ENCODE peak calls at places on chromosome 15, in nine cellular contexts. L is neural crest cell, X is thoracic aorta, K is bronchial epithelial cell, B is fibroblast of pulmonary artery, Z is Panc1, D is fibroblast of lung, E is lung, Q is GM23338. H is an unnamed sample.

GRCh38 chr15:91849749-91850161 is 3.8 kb upstream of the SLCO3A1 start:
- DNase-seq in L (no peak), X (no peak), K (peak; percentile 66), B (peak; percentile 79), Z (no peak), D (peak; percentile 58), E (no peak), Q (peak; percentile 67), H (no peak)

GRCh38 chr15:76341366-76342045 is 4.9 kb downstream of the ISL2 start:
- DNase-seq in L (peak; percentile 10), X (no peak), K (no peak), B (no peak), Z (no peak), D (no peak), E (no peak), Q (peak; percentile 42), H (no peak)

GRCh38 chr15:75573001-75573400 is 6.1 kb downstream of the PTPN9 start:
- DNase-seq in L (no peak), X (no peak), K (peak; percentile 62), B (peak; percentile 66), Z (no peak), D (peak; percentile 59), E (no peak), Q (no peak), H (no peak)

GRCh38 chr15:74431645-74432044 is 2.1 kb downstream of the SEMA7A start:
- DNase-seq in L (no peak), X (no peak), K (no peak), B (no peak), Z (no peak), D (no peak), E (no peak), Q (no peak), H (no peak)

GRCh38 chr15:84748274-84749110 is at the start of gene ZNF592:
- DNase-seq in L (peak; percentile 59), X (peak; percentile 20), K (peak; percentile 28), B (peak; percentile 79), Z (no peak), D (peak; percentile 70), E (peak; percentile 86), Q (peak; percentile 72), H (no peak)

GRCh38 chr15:62999923-63000484 is 42.5 kb upstream of the TPM1 start:
- DNase-seq in L (no peak), X (no peak), K (peak; percentile 35), B (no peak), Z (no peak), D (no peak), E (no peak), Q (peak; percentile 20), H (no peak)

GRCh38 chr15:73362900-73363299 is 5.9 kb downstream of the HCN4 start:
- DNase-seq in L (no peak), X (no peak), K (no peak), B (no peak), Z (no peak), D (no peak), E (no peak), Q (peak; percentile 63), H (no peak)

GRCh38 chr15:64618569-64618968 is 156.8 kb downstream of the RBPMS2 start:
- DNase-seq in L (no peak), X (no peak), K (no peak), B (no peak), Z (no peak), D (no peak), E (no peak), Q (no peak), H (no peak)

GRCh38 chr15:76576526-76577279 is 240.1 kb downstream of the ISL2 start:
- DNase-seq in L (no peak), X (peak; percentile 25), K (no peak), B (peak; percentile 74), Z (no peak), D (peak; percentile 78), E (peak; percentile 69), Q (no peak), H (no peak)

GRCh38 chr15:90561344-90562244 is 31.9 kb downstream of the CRTC3 start:
- DNase-seq in L (no peak), X (no peak), K (no peak), B (peak; percentile 70), Z (no peak), D (no peak), E (no peak), Q (no peak), H (no peak)

GRCh38 chr15:66865622-66866611 is 163.9 kb downstream of the SMAD6 start:
- DNase-seq in L (no peak), X (no peak), K (no peak), B (no peak), Z (no peak), D (no peak), E (peak; percentile 50), Q (peak; percentile 38), H (no peak)

GRCh38 chr15:65082303-65082958 is 5.9 kb downstream of the KBTBD13 start:
- DNase-seq in L (no peak), X (no peak), K (peak; percentile 46), B (no peak), Z (no peak), D (no peak), E (no peak), Q (peak; percentile 62), H (no peak)

GRCh38 chr15:69951511-69952209 is 146.1 kb downstream of the TLE3 start:
- DNase-seq in L (no peak), X (no peak), K (peak; percentile 10), B (peak; percentile 14), Z (no peak), D (no peak), E (no peak), Q (no peak), H (no peak)

GRCh38 chr15:93088981-93089854 is at the start of gene RGMA:
- DNase-seq in L (peak; percentile 45), X (no peak), K (no peak), B (no peak), Z (no peak), D (no peak), E (no peak), Q (peak; percentile 66), H (no peak)

GRCh38 chr15:93091465-93091864 is 2.5 kb upstream of the RGMA start:
- DNase-seq in L (no peak), X (no peak), K (no peak), B (no peak), Z (no peak), D (no peak), E (no peak), Q (no peak), H (no peak)

GRCh38 chr15:93087825-93088199 is 1.2 kb downstream of the RGMA start:
- DNase-seq in L (peak; percentile 83), X (no peak), K (peak; percentile 69), B (peak; percentile 63), Z (peak; percentile 33), D (peak; percentile 44), E (peak; percentile 75), Q (peak; percentile 89), H (peak; percentile 62)

GRCh38 chr15:93088200-93088980 is 621 bp downstream of the RGMA start:
- DNase-seq in L (peak; percentile 32), X (no peak), K (no peak), B (no peak), Z (no peak), D (peak; percentile 18), E (no peak), Q (peak; percentile 72), H (no peak)

DNA sequence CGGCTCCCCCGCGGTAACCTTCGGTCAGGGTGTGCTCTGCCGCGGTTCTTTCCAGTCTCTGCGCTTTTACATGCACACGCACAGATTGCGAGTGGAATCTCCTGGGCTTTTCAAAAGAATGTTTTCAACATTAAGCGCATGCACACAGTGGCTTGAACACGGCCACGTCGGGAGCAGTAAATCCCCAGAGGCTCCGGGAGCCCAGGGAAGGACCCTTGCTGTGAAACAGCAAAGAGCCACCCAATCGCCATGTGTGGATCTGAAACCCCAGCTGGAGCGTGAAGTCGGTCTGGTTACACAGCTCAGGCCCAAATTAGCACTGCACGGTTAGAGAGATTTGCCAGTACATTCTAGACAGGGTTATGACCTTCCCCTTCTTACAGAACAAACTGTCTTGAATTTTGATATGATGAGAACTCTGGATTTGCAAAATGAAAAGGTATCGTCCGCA is 869 bp upstream of the RGMA start:
- DNase-seq in L (no peak), X (no peak), K (no peak), B (no peak), Z (no peak), D (no peak), E (no peak), Q (no peak), H (no peak)
- TF ChIP-seq CTCF in L (no peak), X (no peak), K (no peak), B (no peak), Z (no peak), D (no peak), E (no peak), Q (no peak), H (no peak)

GRCh38 chr15:25733036-25733855 is 129.9 kb downstream of the ATP10A start:
- DNase-seq in L (no peak), X (no peak), K (no peak), B (no peak), Z (no peak), D (no peak), E (peak; percentile 19), Q (no peak), H (no peak)
- TF ChIP-seq CTCF in L (no peak), X (no peak), K (no peak), B (no peak), Z (no peak), D (no peak), E (no peak), Q (no peak), H (no peak)

DNA sequence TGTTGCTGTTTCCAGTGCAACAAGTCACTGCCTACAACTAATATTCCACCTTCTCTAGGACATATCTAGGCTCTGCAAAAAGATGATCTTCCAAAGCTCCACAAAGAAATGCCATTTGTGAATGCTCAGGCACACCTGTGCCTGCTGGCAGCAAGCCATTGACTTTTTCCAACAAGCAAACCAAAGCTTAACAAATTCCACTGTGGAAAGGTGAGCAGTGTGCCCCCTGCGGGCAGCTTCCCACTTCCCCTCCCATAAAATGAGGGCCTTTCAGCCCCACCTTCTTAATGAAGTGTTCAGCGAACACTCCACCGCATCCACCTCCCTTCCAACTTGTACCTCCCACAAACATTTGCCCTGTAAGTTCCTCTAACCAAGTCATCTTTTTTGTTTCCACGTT is 157.5 kb upstream of the SLC24A5 start:
- DNase-seq in L (no peak), X (no peak), K (no peak), B (no peak), Z (no peak), D (no peak), E (no peak), Q (no peak), H (no peak)
- TF ChIP-seq CTCF in L (no peak), X (no peak), K (no peak), B (no peak), Z (no peak), D (no peak), E (no peak), Q (peak; percentile 28), H (no peak)

DNA sequence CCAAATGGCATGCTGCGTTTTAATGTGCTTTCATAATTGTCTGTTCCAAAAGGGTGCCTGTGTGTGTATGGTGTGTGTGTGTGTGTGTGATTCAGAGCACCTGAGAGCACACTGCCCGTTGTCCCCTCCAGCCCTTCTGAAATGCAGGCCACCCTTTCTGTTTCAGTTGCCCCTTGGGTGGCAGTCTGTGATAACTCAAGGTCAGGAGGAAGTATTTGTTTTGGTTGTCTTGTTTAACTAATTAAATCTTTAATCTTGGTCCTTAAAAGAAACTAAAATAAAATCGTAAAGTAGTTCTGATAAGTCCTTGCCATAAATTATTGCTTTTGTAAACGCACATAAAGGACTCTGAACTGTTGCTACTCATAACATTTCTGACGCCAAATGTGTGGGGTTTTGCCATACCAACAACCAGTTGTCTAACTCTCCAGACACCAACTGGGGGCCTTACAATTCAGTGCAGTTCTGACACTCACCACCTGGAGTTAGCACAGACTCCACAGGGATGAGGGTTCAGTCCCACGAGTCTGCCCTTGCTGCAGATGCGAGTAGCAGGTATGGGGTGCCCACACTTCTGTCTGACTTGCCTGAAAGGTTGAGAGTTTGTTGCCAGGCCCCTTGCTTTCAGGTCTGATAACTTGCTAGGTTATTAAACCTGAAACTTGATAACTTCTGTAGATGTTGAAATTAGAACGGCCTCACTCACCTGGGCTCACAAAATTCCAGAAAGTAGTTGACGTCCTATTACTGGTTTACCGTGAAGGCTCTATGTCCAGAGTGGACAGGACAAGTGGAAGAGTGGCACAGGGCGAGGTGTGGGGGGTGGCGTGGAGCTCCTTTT is 157.3 kb downstream of the IGF1R start:
- DNase-seq in L (no peak), X (no peak), K (no peak), B (no peak), Z (no peak), D (no peak), E (no peak), Q (peak; percentile 73), H (no peak)
- TF ChIP-seq CTCF in L (peak; percentile 44), X (peak; percentile 27), K (peak; percentile 26), B (no peak), Z (peak; percentile 52), D (peak; percentile 32), E (no peak), Q (no peak), H (no peak)